ENCODE peak calls at places on chromosomes 5 and 9, in nine cellular contexts. O, S, V, P, N, F, Q, J and Z are unnamed samples.

GRCh38 chr9:120791161-120791560 is 2.1 kb downstream of the FBXW2 start:
- DNase-seq in O (no peak), S (no peak), V (no peak), P (no peak), N (no peak), F (no peak), Q (no peak), J (no peak), Z (no peak)

GRCh38 chr5:174777545-174777944 is 53.2 kb downstream of the MSX2 start:
- DNase-seq in O (no peak), S (no peak), V (no peak), P (no peak), N (no peak), F (no peak), Q (no peak), J (no peak), Z (no peak)

GRCh38 chr5:42108468-42108867 is 183.4 kb downstream of the FBXO4 start:
- DNase-seq in O (no peak), S (no peak), V (no peak), P (no peak), N (no peak), F (no peak), Q (no peak), J (no peak), Z (peak; percentile 4)

GRCh38 chr5:178074266-178074952 is 38.9 kb upstream of the N4BP3 start:
- DNase-seq in O (no peak), S (no peak), V (no peak), P (peak; percentile 26), N (no peak), F (no peak), Q (no peak), J (no peak), Z (peak; percentile 92)

GRCh38 chr5:1706428-1706827 is 93.2 kb downstream of the MRPL36 start:
- DNase-seq in O (no peak), S (no peak), V (no peak), P (no peak), N (no peak), F (no peak), Q (no peak), J (no peak), Z (no peak)

GRCh38 chr5:91345466-91345865 is 37.7 kb downstream of the ARRDC3 start:
- DNase-seq in O (no peak), S (no peak), V (no peak), P (no peak), N (no peak), F (no peak), Q (no peak), J (no peak), Z (no peak)

GRCh38 chr9:131635285-131635684 is 90.0 kb downstream of the PRRT1B start:
- DNase-seq in O (peak; percentile 90), S (peak; percentile 75), V (no peak), P (no peak), N (no peak), F (peak; percentile 78), Q (peak; percentile 90), J (peak; percentile 57), Z (peak; percentile 64)

GRCh38 chr5:31638286-31638685 is 645 bp upstream of the PDZD2 start:
- DNase-seq in O (no peak), S (no peak), V (no peak), P (no peak), N (no peak), F (no peak), Q (no peak), J (no peak), Z (no peak)

GRCh38 chr5:103021310-103021709 is 98.6 kb downstream of the GIN1 start:
- DNase-seq in O (no peak), S (no peak), V (no peak), P (no peak), N (no peak), F (no peak), Q (no peak), J (no peak), Z (no peak)

GRCh38 chr9:101738566-101739183 is at the start of gene GRIN3A:
- DNase-seq in O (peak; percentile 6), S (no peak), V (no peak), P (peak; percentile 72), N (no peak), F (no peak), Q (no peak), J (peak; percentile 22), Z (no peak)

GRCh38 chr9:136090060-136090735 is 4.9 kb downstream of the NACC2 start:
- DNase-seq in O (no peak), S (no peak), V (no peak), P (no peak), N (peak; percentile 45), F (no peak), Q (no peak), J (no peak), Z (no peak)

GRCh38 chr5:134026521-134027202 is 21.9 kb upstream of the VDAC1 start:
- DNase-seq in O (peak; percentile 94), S (peak; percentile 62), V (no peak), P (peak; percentile 69), N (peak; percentile 66), F (peak; percentile 80), Q (no peak), J (peak; percentile 81), Z (no peak)

GRCh38 chr9:87148391-87149237 is 201.3 kb upstream of the GAS1 start:
- DNase-seq in O (no peak), S (no peak), V (no peak), P (peak; percentile 15), N (peak; percentile 79), F (no peak), Q (no peak), J (no peak), Z (peak; percentile 64)

GRCh38 chr5:93578179-93578812 is 2.7 kb downstream of the NR2F1-AS1 start:
- DNase-seq in O (no peak), S (no peak), V (no peak), P (no peak), N (no peak), F (no peak), Q (no peak), J (no peak), Z (no peak)

GRCh38 chr9:69771775-69772418 is 12.1 kb upstream of the PTAR1 start:
- DNase-seq in O (no peak), S (no peak), V (no peak), P (no peak), N (no peak), F (no peak), Q (peak; percentile 57), J (no peak), Z (no peak)

GRCh38 chr9:77856615-77857014 is 175.0 kb downstream of the GNAQ start:
- DNase-seq in O (no peak), S (no peak), V (no peak), P (no peak), N (no peak), F (no peak), Q (no peak), J (no peak), Z (no peak)

GRCh38 chr5:9653811-9654210 is 23.7 kb upstream of the TAS2R1 start:
- DNase-seq in O (no peak), S (no peak), V (no peak), P (no peak), N (no peak), F (no peak), Q (peak; percentile 88), J (no peak), Z (no peak)